ENCODE peak calls at places on chromosomes 7 and 10, in five cellular contexts. U, C, D, B and K are unnamed samples.

GRCh38 chr10:7563368-7563767 is 103.4 kb downstream of the ITIH5 start:
- DNase-seq in U (no peak), C (peak; percentile 26), D (no peak), B (no peak), K (peak; percentile 34)

GRCh38 chr7:18993933-18994668 is 123.3 kb downstream of the TWIST1 start:
- DNase-seq in U (no peak), C (peak; percentile 43), D (no peak), B (no peak), K (peak; percentile 9)

GRCh38 chr7:31890198-31890597 is 180.0 kb downstream of the PDE1C start:
- DNase-seq in U (no peak), C (peak; percentile 45), D (no peak), B (no peak), K (peak; percentile 31)

GRCh38 chr10:82378146-82378545 is 503.2 kb downstream of the NRG3 start:
- DNase-seq in U (no peak), C (peak; percentile 73), D (no peak), B (no peak), K (no peak)

GRCh38 chr7:11513460-11513859 is 318.5 kb downstream of the THSD7A start:
- DNase-seq in U (no peak), C (no peak), D (no peak), B (no peak), K (no peak)

GRCh38 chr10:79184141-79184625 is 115.4 kb downstream of the ZMIZ1 start:
- DNase-seq in U (peak; percentile 53), C (peak; percentile 94), D (no peak), B (no peak), K (peak; percentile 65)

GRCh38 chr7:151385626-151386300 is 24.1 kb downstream of the WDR86 start:
- DNase-seq in U (no peak), C (no peak), D (no peak), B (no peak), K (no peak)

GRCh38 chr7:151233804-151234203 is 1.5 kb downstream of the CHPF2 start:
- DNase-seq in U (no peak), C (no peak), D (no peak), B (no peak), K (no peak)

GRCh38 chr7:122038904-122039303 is 105.1 kb downstream of the AASS start:
- DNase-seq in U (no peak), C (peak; percentile 1), D (no peak), B (no peak), K (peak; percentile 3)

GRCh38 chr10:117736655-117737054 is 194.1 kb downstream of the EMX2 start:
- DNase-seq in U (no peak), C (peak; percentile 81), D (no peak), B (no peak), K (peak; percentile 32)

GRCh38 chr7:18235819-18236218 is 208.2 kb upstream of the PRPS1L1 start:
- DNase-seq in U (no peak), C (no peak), D (no peak), B (no peak), K (no peak)